ENCODE peak calls at places on chromosomes 2 and 18, in seven cellular contexts. N is vagina, P is upper lobe of right lung, G is colonic mucosa, C is left lung, K is breast epithelium, T is astrocyte of the spinal cord. I is an unnamed sample.
A peak's percentile ranks its signal among the peaks of the same experiment; 100 is the strongest.

GRCh38 chr2:101428413-101429176 is 41.3 kb upstream of the CREG2 start:
- DNase-seq in N (no peak), P (no peak), G (no peak), C (no peak), K (no peak), T (no peak), I (peak; percentile 12)

GRCh38 chr2:103875111-103875510 is 978.8 kb upstream of the POU3F3 start:
- DNase-seq in N (no peak), P (no peak), G (no peak), C (no peak), K (no peak), T (no peak), I (no peak)

GRCh38 chr2:10549196-10549595 is 101.1 kb upstream of the ODC1 start:
- DNase-seq in N (no peak), P (no peak), G (no peak), C (peak; percentile 45), K (no peak), T (no peak), I (no peak)

GRCh38 chr18:60082282-60082681 is 182.5 kb downstream of the PMAIP1 start:
- DNase-seq in N (no peak), P (no peak), G (no peak), C (no peak), K (no peak), T (no peak), I (no peak)

GRCh38 chr2:9737053-9737875 is 106.0 kb upstream of the TAF1B start:
- DNase-seq in N (no peak), P (no peak), G (no peak), C (no peak), K (no peak), T (peak; percentile 35), I (no peak)

GRCh38 chr18:27921904-27922541 is 254.9 kb downstream of the CDH2 start:
- DNase-seq in N (no peak), P (peak; percentile 51), G (no peak), C (no peak), K (no peak), T (peak; percentile 85), I (no peak)

GRCh38 chr2:224284134-224284946 is 117.6 kb downstream of the FAM124B start:
- DNase-seq in N (no peak), P (no peak), G (peak; percentile 30), C (no peak), K (no peak), T (peak; percentile 37), I (no peak)

GRCh38 chr2:42913280-42913878 is 121.0 kb upstream of the HAAO start:
- DNase-seq in N (no peak), P (no peak), G (no peak), C (no peak), K (no peak), T (no peak), I (no peak)

GRCh38 chr2:37713258-37713700 is 41.8 kb upstream of the CDC42EP3 start:
- DNase-seq in N (no peak), P (no peak), G (no peak), C (no peak), K (no peak), T (peak; percentile 89), I (no peak)

GRCh38 chr2:226396541-226396940 is 403.1 kb downstream of the IRS1 start:
- DNase-seq in N (no peak), P (no peak), G (no peak), C (no peak), K (no peak), T (no peak), I (no peak)

GRCh38 chr18:36544036-36544725 is 246.7 kb downstream of the FHOD3 start:
- DNase-seq in N (peak; percentile 80), P (no peak), G (no peak), C (no peak), K (peak; percentile 69), T (peak; percentile 62), I (peak; percentile 34)

GRCh38 chr2:120503793-120504571 is 158.0 kb downstream of the INHBB start:
- DNase-seq in N (no peak), P (no peak), G (no peak), C (no peak), K (no peak), T (no peak), I (no peak)

GRCh38 chr2:172885996-172886395 is 150.4 kb downstream of the RAPGEF4 start:
- DNase-seq in N (no peak), P (no peak), G (no peak), C (no peak), K (no peak), T (no peak), I (no peak)

GRCh38 chr18:10259934-10260333 is 194.5 kb upstream of the APCDD1 start:
- DNase-seq in N (no peak), P (no peak), G (no peak), C (no peak), K (no peak), T (peak; percentile 7), I (no peak)
- H3K4me3 ChIP-seq in N (no peak overlapping the region), P (no peak overlapping the region), G (no peak overlapping the region), C (no peak overlapping the region), K (no peak overlapping the region), T (no peak overlapping the region), I (no peak overlapping the region)

GRCh38 chr2:169080250-169081035 is 11.1 kb downstream of the DHRS9 start:
- DNase-seq in N (no peak), P (no peak), G (no peak), C (no peak), K (no peak), T (peak; percentile 33), I (no peak)
- H3K4me3 ChIP-seq in N (no peak overlapping the region), P (no peak overlapping the region), G (no peak overlapping the region), C (no peak overlapping the region), K (no peak overlapping the region), T (no peak overlapping the region), I (no peak overlapping the region)

DNA sequence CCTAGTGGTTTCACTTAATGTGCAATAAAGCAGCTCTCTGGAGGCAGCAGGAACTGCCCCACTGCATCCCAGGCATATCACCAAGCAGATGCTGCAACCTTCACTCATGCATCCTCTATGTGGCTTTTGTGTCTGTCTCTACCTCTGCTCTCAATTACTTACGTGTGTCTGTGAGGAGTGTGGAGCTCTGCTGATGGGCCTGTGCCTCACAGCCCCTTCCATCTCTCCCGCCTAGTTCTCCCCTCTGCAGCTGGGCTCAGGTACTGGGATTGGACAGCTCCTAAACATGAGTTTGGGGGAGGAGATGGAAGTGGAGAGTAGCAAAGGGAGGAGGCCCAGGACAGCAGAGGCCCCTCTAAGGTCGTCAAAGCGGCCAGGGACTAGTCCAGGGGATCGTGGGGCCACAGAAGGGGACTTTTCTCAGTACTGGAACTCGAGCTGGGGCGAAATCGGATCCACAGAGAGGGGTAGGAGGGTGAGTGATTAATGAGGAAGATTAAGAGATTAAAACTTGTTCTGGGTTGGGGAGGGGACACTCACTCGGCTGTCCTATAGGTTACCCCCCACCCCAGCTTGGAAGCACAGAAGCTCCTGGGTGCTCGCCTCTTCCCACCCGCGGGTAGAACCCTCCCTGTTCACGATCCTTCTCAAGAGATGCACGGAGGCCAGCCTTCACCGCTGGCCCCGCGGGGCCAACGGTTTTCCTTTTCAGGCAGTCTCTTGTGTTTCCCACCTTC is 2.1 kb upstream of the LBX2 start:
- DNase-seq in N (no peak), P (no peak), G (no peak), C (peak; percentile 45), K (no peak), T (no peak), I (no peak)
- H3K4me3 ChIP-seq in N (no peak overlapping the region), P (no peak overlapping the region), G (no peak overlapping the region), C (peak overlapping the region; percentile 79), K (no peak overlapping the region), T (no peak overlapping the region), I (no peak overlapping the region)

DNA sequence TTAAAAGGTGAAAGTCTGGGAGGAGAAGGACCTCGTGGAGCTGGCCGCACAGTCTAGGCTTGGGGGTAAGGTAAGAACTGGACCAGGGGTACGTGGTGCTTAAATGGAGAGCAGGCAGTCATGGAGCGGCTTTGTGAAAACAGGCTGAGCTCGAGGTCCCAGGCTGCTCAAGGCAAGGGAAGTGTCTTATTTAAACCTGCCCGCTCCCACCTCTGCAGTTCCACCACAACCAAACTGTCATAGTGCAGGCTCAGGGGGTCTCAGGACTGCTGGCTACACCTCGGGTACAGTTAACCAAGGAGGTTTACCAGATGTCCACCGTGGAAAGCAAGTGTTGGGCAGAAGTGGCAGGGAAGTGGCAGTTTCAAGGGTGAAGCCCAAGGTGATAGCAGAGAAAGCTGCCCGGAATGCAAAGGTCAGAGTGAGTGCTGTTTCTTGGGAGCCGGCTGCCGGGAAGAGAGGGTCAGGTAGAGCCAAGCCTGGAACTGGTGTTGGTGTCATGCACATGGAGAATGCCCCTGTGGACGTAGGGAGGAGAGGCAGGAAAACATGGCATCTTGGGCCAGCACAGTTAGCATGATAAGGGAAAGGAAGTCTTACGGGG is 203.3 kb downstream of the GBX2 start:
- DNase-seq in N (no peak), P (no peak), G (no peak), C (no peak), K (no peak), T (no peak), I (peak; percentile 76)
- H3K4me3 ChIP-seq in N (no peak overlapping the region), P (no peak overlapping the region), G (no peak overlapping the region), C (no peak overlapping the region), K (no peak overlapping the region), T (no peak overlapping the region), I (no peak overlapping the region)

GRCh38 chr18:57957210-57957609 is 86.8 kb upstream of the NEDD4L start:
- DNase-seq in N (no peak), P (no peak), G (no peak), C (no peak), K (no peak), T (no peak), I (no peak)

GRCh38 chr18:57954928-57955327 is 89.1 kb upstream of the NEDD4L start:
- DNase-seq in N (no peak), P (no peak), G (no peak), C (no peak), K (no peak), T (no peak), I (no peak)

GRCh38 chr18:57953883-57954282 is 90.1 kb upstream of the NEDD4L start:
- DNase-seq in N (no peak), P (no peak), G (peak; percentile 69), C (no peak), K (no peak), T (no peak), I (no peak)

GRCh38 chr18:57959278-57959677 is 84.7 kb upstream of the NEDD4L start:
- DNase-seq in N (no peak), P (peak; percentile 74), G (peak; percentile 62), C (no peak), K (peak; percentile 33), T (peak; percentile 42), I (no peak)

DNA sequence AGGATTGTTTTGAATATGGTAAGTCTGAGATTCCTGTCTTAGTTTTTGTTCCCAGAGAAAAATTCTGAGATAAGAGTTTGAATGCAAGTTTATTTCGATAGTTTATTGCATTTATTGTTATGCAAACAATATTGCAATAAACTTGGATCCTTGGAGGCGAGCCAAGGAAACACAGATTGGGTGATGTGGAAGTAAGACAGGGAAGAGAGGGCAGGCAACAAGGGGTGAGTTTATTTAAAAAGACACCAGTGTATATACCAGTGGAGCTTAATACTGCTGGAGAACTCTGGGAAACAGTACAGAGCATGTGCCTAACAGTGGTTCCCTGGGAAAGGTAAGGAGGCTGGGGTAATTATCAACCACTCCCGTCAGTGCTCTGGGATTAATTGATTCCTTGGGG is 87.5 kb upstream of the NEDD4L start:
- DNase-seq in N (no peak), P (no peak), G (peak; percentile 94), C (no peak), K (no peak), T (no peak), I (no peak)
- H3K4me3 ChIP-seq in N (no peak overlapping the region), P (no peak overlapping the region), G (no peak overlapping the region), C (no peak overlapping the region), K (no peak overlapping the region), T (no peak overlapping the region), I (no peak overlapping the region)

I was measured in lower leg skin.